ENCODE peak calls at places on chromosome 1, in eight cellular contexts. O is body of pancreas, I is transverse colon, J is testis, T is A549, R is gastrocnemius medialis, E is adrenal gland, Z is erythroblast. Q is an unnamed sample.

GRCh38 chr1:66809736-66810326 is 8.8 kb upstream of the INSL5 start:
- DNase-seq in T (no peak), E (no peak), Z (no peak), I (no peak), J (no peak), R (no peak), O (no peak), Q (no peak)

GRCh38 chr1:32984090-32984828 is 19.6 kb upstream of the RNF19B start:
- DNase-seq in Z (no peak), E (no peak), T (no peak), R (no peak), I (no peak), O (no peak), J (no peak), Q (no peak)

GRCh38 chr1:39154553-39155361 is 49.7 kb upstream of the MACF1 start:
- DNase-seq in I (peak; percentile 28), O (peak; percentile 19), E (peak; percentile 61), R (no peak), Z (no peak), J (peak; percentile 33), T (peak; percentile 46), Q (peak; percentile 40)

GRCh38 chr1:196860323-196860884 is 27.4 kb upstream of the CFHR4 start:
- DNase-seq in R (no peak), T (no peak), Z (no peak), O (no peak), I (no peak), J (no peak), E (no peak), Q (no peak)

GRCh38 chr1:6822530-6823359 is 37.5 kb downstream of the CAMTA1 start:
- DNase-seq in O (peak; percentile 25), J (no peak), Z (no peak), R (no peak), I (peak; percentile 61), E (no peak), T (no peak), Q (no peak)

GRCh38 chr1:201503397-201504176 is 3.3 kb downstream of the CSRP1 start:
- DNase-seq in R (no peak), J (peak; percentile 61), E (no peak), I (peak; percentile 47), T (peak; percentile 93), Z (no peak), O (peak; percentile 70), Q (peak; percentile 54)

GRCh38 chr1:150144606-150145005 is 5.1 kb upstream of the PLEKHO1 start:
- DNase-seq in T (no peak), R (no peak), O (no peak), E (no peak), I (no peak), J (no peak), Z (no peak), Q (no peak)

GRCh38 chr1:159957824-159958268 is 3.8 kb upstream of the SLAMF9 start:
- DNase-seq in O (peak; percentile 54), R (no peak), E (no peak), I (no peak), Z (peak; percentile 68), J (no peak), T (no peak), Q (no peak)

GRCh38 chr1:204170494-204171155 is 4.5 kb upstream of the REN start:
- DNase-seq in J (no peak), O (no peak), T (no peak), R (no peak), E (no peak), I (no peak), Z (no peak), Q (no peak)

GRCh38 chr1:234226106-234226818 is 147.0 kb upstream of the COA6 start:
- DNase-seq in J (no peak), R (no peak), T (no peak), I (no peak), E (no peak), Z (no peak), O (no peak), Q (no peak)

GRCh38 chr1:197546989-197547388 is 228.3 kb downstream of the DENND1B start:
- DNase-seq in T (no peak), Z (no peak), R (no peak), O (no peak), I (no peak), J (no peak), E (no peak), Q (no peak)

GRCh38 chr1:78440381-78440793 is 50.4 kb upstream of the PTGFR start:
- DNase-seq in T (no peak), Z (no peak), I (no peak), O (no peak), J (no peak), E (no peak), R (no peak), Q (no peak)

GRCh38 chr1:47216278-47217059 is 15.6 kb downstream of the TAL1 start:
- DNase-seq in J (no peak), O (no peak), R (no peak), T (no peak), I (no peak), Z (peak; percentile 50), E (no peak), Q (no peak)

GRCh38 chr1:59506952-59507351 is 210.1 kb downstream of the FGGY start:
- DNase-seq in R (peak; percentile 61), O (peak; percentile 55), T (peak; percentile 30), I (no peak), J (peak; percentile 30), E (no peak), Z (no peak), Q (no peak)

GRCh38 chr1:234836786-234837185 is 226.8 kb upstream of the IRF2BP2 start:
- DNase-seq in T (no peak), R (no peak), E (no peak), Z (no peak), I (no peak), O (no peak), J (no peak), Q (no peak)

GRCh38 chr1:171343727-171344472 is 29.9 kb downstream of the FMO4 start:
- DNase-seq in I (no peak), O (peak; percentile 16), Z (no peak), T (no peak), R (no peak), J (no peak), E (peak; percentile 73), Q (no peak)

GRCh38 chr1:182101415-182102041 is 40.0 kb upstream of the ZNF648 start:
- DNase-seq in R (no peak), Z (no peak), O (peak; percentile 65), T (no peak), J (no peak), E (no peak), I (peak; percentile 26), Q (no peak)

GRCh38 chr1:184037849-184038591 is 492 bp upstream of the COLGALT2 start:
- DNase-seq in T (no peak), R (no peak), I (no peak), O (no peak), Z (no peak), J (no peak), E (no peak), Q (no peak)

GRCh38 chr1:220013497-220013896 is 32.8 kb downstream of the EPRS1 start:
- DNase-seq in J (no peak), I (no peak), E (no peak), O (no peak), R (no peak), T (no peak), Z (no peak), Q (no peak)

GRCh38 chr1:6464514-6464836 is 1.5 kb downstream of the TNFRSF25 start:
- DNase-seq in O (peak; percentile 78), Z (peak; percentile 22), E (no peak), J (no peak), T (peak; percentile 36), R (no peak), I (peak; percentile 70), Q (peak; percentile 87)

GRCh38 chr1:230713915-230714764 is at the start of gene AGT:
- DNase-seq in O (peak; percentile 94), R (peak; percentile 86), J (peak; percentile 61), Z (no peak), T (no peak), I (peak; percentile 48), E (peak; percentile 93), Q (peak; percentile 89)

GRCh38 chr1:18668750-18669404 is 38.2 kb downstream of the PAX7 start:
- DNase-seq in E (no peak), T (peak; percentile 93), I (peak; percentile 49), R (no peak), Z (no peak), O (peak; percentile 27), J (no peak), Q (no peak)

GRCh38 chr1:106564192-106564591 is 492.3 kb upstream of the PRMT6 start:
- DNase-seq in I (no peak), Z (no peak), O (no peak), J (no peak), T (no peak), R (no peak), E (no peak), Q (no peak)

GRCh38 chr1:10181154-10181553 is 29.2 kb upstream of the KIF1B start:
- DNase-seq in Z (no peak), E (no peak), I (no peak), J (no peak), T (no peak), R (no peak), O (no peak), Q (no peak)

GRCh38 chr1:232589111-232589808 is 40.7 kb downstream of the SIPA1L2 start:
- DNase-seq in Z (no peak), T (no peak), I (no peak), E (no peak), J (no peak), R (no peak), O (no peak), Q (no peak)

GRCh38 chr1:228082975-228083870 is 715 bp downstream of the ARF1 start:
- DNase-seq in R (peak; percentile 34), I (peak; percentile 59), O (peak; percentile 72), Z (peak; percentile 78), J (peak; percentile 47), T (no peak), E (peak; percentile 68), Q (peak; percentile 87)
- TF ChIP-seq POLR2A in R (no peak), I (peak; percentile 71), O (peak; percentile 82), Z (no peak), J (no peak), T (no peak), E (peak; percentile 16), Q (no peak)

GRCh38 chr1:29362116-29362515 is 125.8 kb downstream of the PTPRU start:
- DNase-seq in I (no peak), Z (no peak), T (no peak), E (no peak), O (no peak), R (no peak), J (no peak), Q (no peak)
- TF ChIP-seq POLR2A in I (no peak), Z (no peak), T (no peak), E (no peak), O (no peak), R (no peak), J (no peak), Q (no peak)

DNA sequence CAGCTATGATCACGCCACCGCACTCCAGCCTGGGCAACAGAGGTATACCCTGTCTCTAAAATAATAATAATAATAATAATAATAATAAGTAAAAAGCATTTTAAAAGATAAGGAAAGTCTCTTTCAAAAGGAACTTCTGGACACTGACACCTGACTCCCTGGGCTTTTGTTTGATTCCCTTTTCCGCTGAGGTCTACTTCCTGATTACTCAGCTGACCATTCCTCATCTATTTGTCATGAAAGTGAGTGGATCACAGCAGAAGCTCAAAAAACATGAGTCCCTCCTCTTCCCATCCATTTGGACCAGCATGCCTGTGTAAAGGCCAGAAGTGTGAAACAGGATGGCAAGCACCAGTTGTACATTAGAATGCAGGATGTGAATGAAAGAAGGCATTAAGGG is 61.1 kb upstream of the FBXO28 start:
- DNase-seq in T (no peak), J (no peak), R (no peak), O (no peak), E (no peak), I (no peak), Z (no peak), Q (no peak)
- TF ChIP-seq POLR2A in T (no peak), J (no peak), R (no peak), O (no peak), E (no peak), I (no peak), Z (no peak), Q (no peak)

GRCh38 chr1:25905680-25906643 is at the start of gene STMN1:
- DNase-seq in Z (peak; percentile 95), J (peak; percentile 96), E (peak; percentile 93), I (peak; percentile 92), R (peak; percentile 80), O (peak; percentile 90), T (peak; percentile 88), Q (peak; percentile 93)
- TF ChIP-seq POLR2A in Z (peak; percentile 68), J (peak; percentile 85), E (peak; percentile 84), I (peak; percentile 76), R (peak; percentile 82), O (peak; percentile 88), T (peak; percentile 61), Q (peak; percentile 88)

Q was measured in heart left ventricle.